ENCODE peak calls at places on chromosomes 1 and 21, in seven cellular contexts. Z is NCI-H524 treated with DMSO at 0.1 percent for 48 hours; Q is effector memory CD8-positive, alpha-beta T cell; A is stimulated activated CD8-positive, alpha-beta memory T cell treated with anti-CD3 and anti-CD28 coated beads, Interleukin-2, amount 100 ng/mL, for 1 hour; F is astrocyte of the cerebellum; H is stimulated activated CD4-positive, alpha-beta T cell treated with anti-CD3 and anti-CD28 coated beads, Interleukin-15, amount 100 ng/mL, for 24 hours; M is posterior cingulate gyrus. L is an unnamed sample.

GRCh38 chr1:15678578-15678977 is 5.5 kb upstream of the PLEKHM2 start:
- DNase-seq in Z (no peak), Q (no peak), A (no peak), F (no peak), H (no peak), M (no peak), L (peak)

GRCh38 chr1:57262472-57262871 is 161.4 kb downstream of the DAB1 start:
- DNase-seq in Z (no peak), Q (no peak), A (no peak), F (no peak), H (no peak), M (no peak), L (no peak)

GRCh38 chr21:42865361-42866160 is 13.8 kb downstream of the WDR4 start:
- DNase-seq in Z (no peak), Q (no peak), A (no peak), F (no peak), H (no peak), M (peak), L (no peak)

GRCh38 chr1:235742914-235743599 is 93.5 kb upstream of the GNG4 start:
- DNase-seq in Z (no peak), Q (no peak), A (no peak), F (no peak), H (no peak), M (no peak), L (no peak)

GRCh38 chr1:31689821-31690220 is 14.0 kb downstream of the COL16A1 start:
- DNase-seq in Z (no peak), Q (no peak), A (no peak), F (peak), H (no peak), M (no peak), L (peak)

GRCh38 chr1:9111957-9112356 is 16.9 kb downstream of the GPR157 start:
- DNase-seq in Z (no peak), Q (no peak), A (no peak), F (no peak), H (peak), M (no peak), L (no peak)

GRCh38 chr1:40141878-40142535 is 19.2 kb upstream of the RLF start:
- DNase-seq in Z (no peak), Q (no peak), A (no peak), F (no peak), H (no peak), M (no peak), L (peak)

GRCh38 chr1:16324456-16324890 is 27.8 kb downstream of the FBXO42 start:
- DNase-seq in Z (no peak), Q (no peak), A (no peak), F (peak), H (no peak), M (no peak), L (peak)

GRCh38 chr1:169794530-169795416 is at the start of gene METTL18:
- DNase-seq in Z (peak), Q (peak), A (peak), F (peak), H (peak), M (peak), L (peak)

GRCh38 chr1:59375321-59376220 is 78.7 kb downstream of the FGGY start:
- DNase-seq in Z (no peak), Q (no peak), A (no peak), F (peak), H (no peak), M (no peak), L (peak)

GRCh38 chr1:168687796-168688195 is 41.2 kb downstream of the DPT start:
- DNase-seq in Z (no peak), Q (no peak), A (no peak), F (no peak), H (no peak), M (no peak), L (no peak)

GRCh38 chr1:241531195-241532172 is 694 bp upstream of the KMO start:
- DNase-seq in Z (peak), Q (no peak), A (no peak), F (peak), H (no peak), M (no peak), L (peak)

GRCh38 chr1:192260076-192260475 is 56.7 kb upstream of the RGS21 start:
- DNase-seq in Z (no peak), Q (no peak), A (no peak), F (no peak), H (no peak), M (no peak), L (peak)

GRCh38 chr21:42583992-42584641 is 69.3 kb upstream of the PDE9A start:
- DNase-seq in Z (no peak), Q (no peak), A (no peak), F (no peak), H (no peak), M (no peak), L (no peak)

GRCh38 chr21:24188511-24188910 is 1418.8 kb downstream of the MRPL39 start:
- DNase-seq in Z (no peak), Q (no peak), A (no peak), F (no peak), H (no peak), M (no peak), L (no peak)

GRCh38 chr1:184163674-184164470 is 112.3 kb downstream of the TSEN15 start:
- DNase-seq in Z (no peak), Q (no peak), A (no peak), F (no peak), H (peak), M (no peak), L (peak)

GRCh38 chr21:14545906-14546480 is at the start of gene SAMSN1:
- DNase-seq in Z (no peak), Q (peak), A (peak), F (no peak), H (peak), M (no peak), L (no peak)

GRCh38 chr1:111563619-111564018 is 56.0 kb upstream of the RAP1A start:
- DNase-seq in Z (no peak), Q (no peak), A (no peak), F (peak), H (no peak), M (no peak), L (peak)

GRCh38 chr1:189616893-189617292 is 860.8 kb downstream of the BRINP3 start:
- DNase-seq in Z (no peak), Q (no peak), A (no peak), F (no peak), H (no peak), M (peak), L (peak)

GRCh38 chr1:153262462-153263157 is 3.1 kb downstream of the LORICRIN start:
- DNase-seq in Z (no peak), Q (no peak), A (no peak), F (no peak), H (no peak), M (no peak), L (no peak)

GRCh38 chr1:210231846-210232523 is 611 bp upstream of the SERTAD4 start:
- DNase-seq in Z (no peak), Q (no peak), A (no peak), F (no peak), H (no peak), M (no peak), L (peak)

GRCh38 chr1:111535256-111536191 is 32.1 kb upstream of the ADORA3 start:
- DNase-seq in Z (no peak), Q (no peak), A (no peak), F (no peak), H (no peak), M (no peak), L (no peak)

GRCh38 chr1:77036560-77036959 is 169.3 kb downstream of the ST6GALNAC5 start:
- DNase-seq in Z (no peak), Q (no peak), A (no peak), F (peak), H (peak), M (no peak), L (peak)

GRCh38 chr21:27268290-27268689 is 301.4 kb upstream of the ADAMTS5 start:
- DNase-seq in Z (no peak), Q (no peak), A (no peak), F (no peak), H (no peak), M (no peak), L (peak)

GRCh38 chr1:205662135-205662725 is 18.1 kb downstream of the SLC45A3 start:
- DNase-seq in Z (no peak), Q (no peak), A (no peak), F (no peak), H (no peak), M (no peak), L (no peak)

GRCh38 chr1:44777547-44777946 is 2.2 kb downstream of the RPS8 start:
- DNase-seq in Z (no peak), Q (no peak), A (no peak), F (no peak), H (no peak), M (no peak), L (no peak)

GRCh38 chr1:40532844-40533424 is 1.5 kb downstream of the ZNF684 start:
- DNase-seq in Z (no peak), Q (peak), A (no peak), F (no peak), H (peak), M (no peak), L (peak)

GRCh38 chr1:217718873-217719272 is 87.7 kb downstream of the SPATA17 start:
- DNase-seq in Z (no peak), Q (no peak), A (no peak), F (peak), H (no peak), M (no peak), L (peak)

GRCh38 chr1:154578058-154578418 is 10.5 kb downstream of the CHRNB2 start:
- DNase-seq in Z (no peak), Q (no peak), A (no peak), F (no peak), H (no peak), M (no peak), L (no peak)

GRCh38 chr1:235999259-235999925 is 65.5 kb downstream of the NID1 start:
- DNase-seq in Z (no peak), Q (peak), A (peak), F (peak), H (peak), M (no peak), L (peak)

GRCh38 chr1:230781596-230781995 is 34.4 kb downstream of the CAPN9 start:
- DNase-seq in Z (no peak), Q (no peak), A (no peak), F (no peak), H (no peak), M (no peak), L (no peak)